ENCODE peak calls at places on chromosome 1, in five cellular contexts. K is mucosa of descending colon, B is mammary epithelial cell, Y is OCI-LY7, E is esophagus squamous epithelium. U is an unnamed sample.

GRCh38 chr1:25559031-25559430 is 15.6 kb downstream of the LDLRAP1 start:
- DNase-seq in K (no peak), B (no peak), Y (no peak), E (no peak), U (no peak)

GRCh38 chr1:41498809-41499208 is 14.3 kb upstream of the EDN2 start:
- DNase-seq in K (peak; percentile 89), B (peak; percentile 71), Y (no peak), E (no peak), U (no peak)

GRCh38 chr1:98210064-98210463 is 289.2 kb upstream of the DPYD start:
- DNase-seq in K (no peak), B (no peak), Y (no peak), E (no peak), U (no peak)

GRCh38 chr1:22442212-22442894 is 9.3 kb upstream of the ZBTB40 start:
- DNase-seq in K (no peak), B (no peak), Y (no peak), E (no peak), U (no peak)

GRCh38 chr1:171868217-171868616 is 26.9 kb downstream of the DNM3 start:
- DNase-seq in K (no peak), B (peak; percentile 49), Y (no peak), E (no peak), U (no peak)

GRCh38 chr1:98924971-98925370 is 79.7 kb downstream of the PLPPR5 start:
- DNase-seq in K (no peak), B (no peak), Y (no peak), E (no peak), U (no peak)

GRCh38 chr1:52955129-52955970 is 28.3 kb downstream of the SCP2 start:
- DNase-seq in K (no peak), B (no peak), Y (no peak), E (no peak), U (no peak)

GRCh38 chr1:94734963-94735899 is 84.9 kb upstream of the SLC44A3 start:
- DNase-seq in K (peak; percentile 66), B (peak; percentile 95), Y (no peak), E (no peak), U (no peak)

DNA sequence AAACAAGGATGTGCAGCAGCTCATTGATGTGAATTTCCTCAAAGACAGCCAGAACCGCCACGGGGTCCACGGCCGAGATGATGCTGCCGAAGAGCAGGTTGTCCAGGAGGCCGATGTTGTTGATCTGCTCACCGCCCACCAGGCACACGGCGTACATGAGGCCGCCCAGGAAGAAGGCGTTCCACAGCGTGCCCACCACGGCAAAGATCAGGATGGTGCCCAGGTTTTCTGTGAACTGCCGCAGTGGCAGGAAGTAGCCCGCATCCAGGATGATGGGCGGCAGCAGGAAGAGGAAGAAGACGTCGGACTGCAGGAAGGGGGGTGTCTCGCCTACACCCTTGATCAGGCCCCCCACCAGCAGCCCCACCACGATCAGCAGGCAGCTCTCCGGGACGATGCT is 41.1 kb downstream of the SLC9A1 start:
- DNase-seq in K (no peak), B (no peak), Y (no peak), E (no peak), U (no peak)
- H3K36me3 ChIP-seq in K (no peaks in the 10 kb centered on the region), B (peaks cover 2% of the 10 kb centered on the region), Y (peaks cover 12% of the 10 kb centered on the region), E (peaks cover 4% of the 10 kb centered on the region), U (no peaks in the 10 kb centered on the region)

DNA sequence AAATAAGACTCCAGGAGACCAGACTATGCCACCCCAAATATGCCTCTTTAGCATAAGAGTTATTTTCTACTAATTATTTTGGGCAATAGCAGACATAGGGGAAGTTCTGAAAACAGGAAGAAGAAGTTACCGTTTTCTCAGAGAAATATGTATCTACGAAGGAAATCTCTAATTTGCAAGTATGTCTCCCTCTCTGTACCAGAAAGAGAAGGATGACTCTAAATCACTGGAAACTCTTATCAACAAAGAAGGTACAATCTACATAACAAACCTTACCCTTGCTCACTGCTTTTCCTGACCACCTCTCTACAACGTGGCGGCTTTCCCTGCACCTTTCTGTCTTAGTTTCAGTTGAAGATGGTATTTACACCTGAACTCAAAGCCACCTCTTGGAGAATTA is 49.0 kb downstream of the OMA1 start:
- DNase-seq in K (no peak), B (no peak), Y (no peak), E (no peak), U (no peak)
- H3K4me3 ChIP-seq in K (no peak overlapping the region), B (no peak overlapping the region), Y (no peak overlapping the region), E (no peak overlapping the region), U (no peak overlapping the region)

GRCh38 chr1:45656573-45657226 is 29.6 kb downstream of the GPBP1L1 start:
- DNase-seq in K (no peak), B (no peak), Y (no peak), E (no peak), U (no peak)

GRCh38 chr1:45660336-45660735 is 26.0 kb downstream of the GPBP1L1 start:
- DNase-seq in K (no peak), B (no peak), Y (no peak), E (no peak), U (no peak)

GRCh38 chr1:45658171-45658570 is 28.2 kb downstream of the GPBP1L1 start:
- DNase-seq in K (no peak), B (no peak), Y (no peak), E (no peak), U (no peak)

GRCh38 chr1:45654540-45655280 is 30.9 kb upstream of the CCDC17 start:
- DNase-seq in K (no peak), B (peak; percentile 74), Y (no peak), E (no peak), U (no peak)

GRCh38 chr1:45659222-45659621 is 27.1 kb downstream of the GPBP1L1 start:
- DNase-seq in K (no peak), B (no peak), Y (no peak), E (no peak), U (no peak)
- H3K36me3 ChIP-seq in K (peaks cover 11% of the 10 kb centered on the region), B (peaks cover 43% of the 10 kb centered on the region), Y (peaks cover 74% of the 10 kb centered on the region), E (peaks cover 10% of the 10 kb centered on the region), U (peaks cover 62% of the 10 kb centered on the region)

GRCh38 chr1:68232354-68233148 is at the start of gene WLS:
- DNase-seq in K (peak; percentile 84), B (peak; percentile 70), Y (no peak), E (no peak), U (no peak)
- H3K4me3 ChIP-seq in K (peak within 1 kb of the TSS; percentile 33), B (peak within 1 kb of the TSS; percentile 78), Y (no peak within 1 kb of the TSS), E (peak within 1 kb of the TSS; percentile 84), U (no peak within 1 kb of the TSS)

GRCh38 chr1:108777839-108778238 is 31.4 kb downstream of the STXBP3 start:
- DNase-seq in K (no peak), B (peak; percentile 53), Y (no peak), E (no peak), U (no peak)

GRCh38 chr1:108785264-108785663 is 38.8 kb downstream of the STXBP3 start:
- DNase-seq in K (no peak), B (no peak), Y (peak; percentile 2), E (no peak), U (no peak)

GRCh38 chr1:108780937-108781574 is 34.6 kb downstream of the STXBP3 start:
- DNase-seq in K (no peak), B (no peak), Y (no peak), E (no peak), U (no peak)

DNA sequence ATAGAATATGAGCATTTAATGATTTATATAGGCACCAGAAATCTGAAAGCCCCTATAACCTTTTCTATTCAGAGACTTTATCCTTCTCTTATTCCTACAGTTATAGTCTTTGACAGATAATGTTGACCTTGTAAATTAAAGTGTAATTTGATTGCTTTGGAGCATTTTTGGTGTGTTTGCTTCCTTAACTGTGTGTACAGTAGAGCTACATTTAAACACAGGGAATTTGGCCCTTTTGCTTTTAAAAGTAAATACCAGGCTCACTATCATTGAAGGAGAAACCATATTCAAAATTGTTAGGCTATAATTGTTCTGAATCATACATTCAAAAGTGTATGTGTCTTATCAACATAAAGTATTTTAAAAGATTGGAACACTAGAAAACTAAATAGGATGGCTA is 33.0 kb downstream of the STXBP3 start:
- DNase-seq in K (no peak), B (no peak), Y (no peak), E (no peak), U (no peak)
- H3K36me3 ChIP-seq in K (no peaks in the 10 kb centered on the region), B (peaks cover 26% of the 10 kb centered on the region), Y (peaks cover 82% of the 10 kb centered on the region), E (peaks cover 11% of the 10 kb centered on the region), U (peaks cover 30% of the 10 kb centered on the region)

GRCh38 chr1:86503477-86504129 is 34.9 kb downstream of the CLCA1 start:
- DNase-seq in K (peak; percentile 49), B (no peak), Y (no peak), E (no peak), U (no peak)

GRCh38 chr1:86500731-86501130 is 32.0 kb downstream of the CLCA1 start:
- DNase-seq in K (no peak), B (no peak), Y (no peak), E (no peak), U (no peak)

GRCh38 chr1:86504895-86505625 is 36.3 kb downstream of the CLCA1 start:
- DNase-seq in K (no peak), B (no peak), Y (no peak), E (no peak), U (no peak)

GRCh38 chr1:86504130-86504479 is 35.4 kb downstream of the CLCA1 start:
- DNase-seq in K (no peak), B (no peak), Y (no peak), E (no peak), U (no peak)

GRCh38 chr1:86502721-86503430 is 34.1 kb downstream of the CLCA1 start:
- DNase-seq in K (peak; percentile 57), B (no peak), Y (no peak), E (no peak), U (no peak)
- H3K4me3 ChIP-seq in K (no peak overlapping the region), B (no peak overlapping the region), Y (no peak overlapping the region), E (peak overlapping the region; percentile 33), U (peak overlapping the region; percentile 39)

GRCh38 chr1:81432654-81433109 is 368.1 kb upstream of the ADGRL2 start:
- DNase-seq in K (no peak), B (no peak), Y (no peak), E (no peak), U (no peak)
- H3K36me3 ChIP-seq in K (no peaks in the 10 kb centered on the region), B (no peaks in the 10 kb centered on the region), Y (no peaks in the 10 kb centered on the region), E (no peaks in the 10 kb centered on the region), U (no peaks in the 10 kb centered on the region)

DNA sequence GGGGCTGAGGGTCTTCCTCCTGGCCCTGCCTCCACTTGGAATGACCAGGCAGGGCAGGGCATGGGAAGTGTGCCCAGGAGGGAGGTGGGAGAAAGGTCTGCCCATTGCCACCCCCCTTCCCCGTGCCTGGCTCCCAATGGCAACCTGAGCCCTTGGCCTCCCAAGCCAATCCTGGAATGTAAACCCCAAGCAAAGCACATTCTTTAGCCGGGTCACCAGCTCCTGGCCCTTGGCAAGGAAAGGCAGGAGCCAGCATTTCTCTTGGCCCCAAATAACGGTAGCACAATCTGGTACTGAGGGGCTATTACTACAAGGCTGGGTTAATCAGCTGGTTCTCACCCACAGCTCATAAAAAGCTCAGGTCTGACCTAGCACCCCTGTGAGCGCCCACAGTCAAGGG is 6.9 kb upstream of the NUAK2 start:
- DNase-seq in K (no peak), B (no peak), Y (no peak), E (no peak), U (no peak)
- H3K4me3 ChIP-seq in K (no peak overlapping the region), B (no peak overlapping the region), Y (no peak overlapping the region), E (no peak overlapping the region), U (no peak overlapping the region)

DNA sequence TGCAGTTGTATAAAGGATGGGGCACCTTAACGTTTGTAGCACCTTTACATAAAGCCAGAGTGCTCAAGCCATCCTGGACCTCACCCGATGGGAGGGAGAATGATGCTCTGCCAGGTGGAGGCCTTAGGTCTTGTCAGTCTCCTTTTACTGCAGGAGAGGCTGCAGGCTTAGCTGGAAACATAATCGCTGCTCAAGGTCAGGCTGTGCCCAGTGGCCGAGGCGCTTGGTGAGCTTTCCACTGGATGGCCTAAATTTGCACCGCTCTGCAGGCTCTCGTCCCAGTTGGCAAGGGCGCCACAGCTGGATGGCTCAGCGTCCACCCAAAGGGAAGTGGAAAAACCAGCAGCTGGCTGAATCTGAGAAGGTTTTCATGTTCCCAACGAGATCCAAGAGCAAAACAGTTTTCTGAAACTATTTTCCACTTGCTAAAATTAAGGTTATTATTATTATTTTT is 438.9 kb downstream of the CAMTA1 start:
- DNase-seq in K (no peak), B (no peak), Y (no peak), E (no peak), U (no peak)
- H3K36me3 ChIP-seq in K (no peaks in the 10 kb centered on the region), B (no peaks in the 10 kb centered on the region), Y (no peaks in the 10 kb centered on the region), E (no peaks in the 10 kb centered on the region), U (no peaks in the 10 kb centered on the region)